ENCODE peak calls at places on chromosomes 3 and 15, in nine cellular contexts. One of them, this sample, is unnamed.

GRCh38 chr15:85757073-85757938 is 37.4 kb downstream of the KLHL25 start:
- DNase-seq in EL: no peak
- DNase-seq in HS-5: no peak
- DNase-seq in HS-27A: no peak
- DNase-seq in RPMI7951: no peak
- DNase-seq in nucleus accumbens: no peak
- DNase-seq in fibroblast of mammary gland: no peak
- DNase-seq in psoas muscle: no peak
- DNase-seq in stimulated activated CD8-positive, alpha-beta memory T cell treated with anti-CD3 and anti-CD28 coated beads, Interleukin-7, amount 100 ng/mL, for 24 hours: no peak
- DNase-seq in this sample: no peak

GRCh38 chr3:24237971-24238767 is 256.5 kb downstream of the THRB start:
- DNase-seq in EL: peak
- DNase-seq in fibroblast of mammary gland: peak
- DNase-seq in psoas muscle: no peak
- DNase-seq in stimulated activated CD8-positive, alpha-beta memory T cell treated with anti-CD3 and anti-CD28 coated beads, Interleukin-7, amount 100 ng/mL, for 24 hours: no peak
- DNase-seq in nucleus accumbens: peak
- DNase-seq in HS-27A: peak
- DNase-seq in HS-5: peak
- DNase-seq in RPMI7951: peak
- DNase-seq in this sample: peak

GRCh38 chr3:128439226-128439625 is 27.5 kb downstream of the DNAJB8 start:
- DNase-seq in fibroblast of mammary gland: no peak
- DNase-seq in psoas muscle: no peak
- DNase-seq in nucleus accumbens: no peak
- DNase-seq in EL: peak
- DNase-seq in HS-5: no peak
- DNase-seq in HS-27A: no peak
- DNase-seq in RPMI7951: no peak
- DNase-seq in stimulated activated CD8-positive, alpha-beta memory T cell treated with anti-CD3 and anti-CD28 coated beads, Interleukin-7, amount 100 ng/mL, for 24 hours: no peak
- DNase-seq in this sample: no peak

GRCh38 chr15:68701886-68702285 is 118.8 kb downstream of the ANP32A start:
- DNase-seq in EL: no peak
- DNase-seq in fibroblast of mammary gland: no peak
- DNase-seq in HS-27A: no peak
- DNase-seq in psoas muscle: no peak
- DNase-seq in nucleus accumbens: no peak
- DNase-seq in HS-5: no peak
- DNase-seq in RPMI7951: no peak
- DNase-seq in stimulated activated CD8-positive, alpha-beta memory T cell treated with anti-CD3 and anti-CD28 coated beads, Interleukin-7, amount 100 ng/mL, for 24 hours: no peak
- DNase-seq in this sample: no peak

GRCh38 chr3:9098716-9099675 is 135.7 kb upstream of the RAD18 start:
- DNase-seq in psoas muscle: no peak
- DNase-seq in stimulated activated CD8-positive, alpha-beta memory T cell treated with anti-CD3 and anti-CD28 coated beads, Interleukin-7, amount 100 ng/mL, for 24 hours: no peak
- DNase-seq in RPMI7951: no peak
- DNase-seq in HS-5: no peak
- DNase-seq in HS-27A: no peak
- DNase-seq in nucleus accumbens: peak
- DNase-seq in EL: no peak
- DNase-seq in fibroblast of mammary gland: no peak
- DNase-seq in this sample: no peak

GRCh38 chr3:72446406-72447058 is 401.7 kb downstream of the SHQ1 start:
- DNase-seq in HS-5: no peak
- DNase-seq in nucleus accumbens: peak
- DNase-seq in EL: peak
- DNase-seq in HS-27A: peak
- DNase-seq in RPMI7951: peak
- DNase-seq in stimulated activated CD8-positive, alpha-beta memory T cell treated with anti-CD3 and anti-CD28 coated beads, Interleukin-7, amount 100 ng/mL, for 24 hours: no peak
- DNase-seq in psoas muscle: no peak
- DNase-seq in fibroblast of mammary gland: peak
- DNase-seq in this sample: peak

GRCh38 chr3:194382892-194383223 is 13.3 kb upstream of the LRRC15 start:
- DNase-seq in fibroblast of mammary gland: no peak
- DNase-seq in psoas muscle: no peak
- DNase-seq in HS-5: no peak
- DNase-seq in stimulated activated CD8-positive, alpha-beta memory T cell treated with anti-CD3 and anti-CD28 coated beads, Interleukin-7, amount 100 ng/mL, for 24 hours: no peak
- DNase-seq in RPMI7951: no peak
- DNase-seq in HS-27A: no peak
- DNase-seq in nucleus accumbens: no peak
- DNase-seq in EL: no peak
- DNase-seq in this sample: no peak

GRCh38 chr3:73448041-73448440 is 176.7 kb downstream of the PDZRN3 start:
- DNase-seq in HS-27A: no peak
- DNase-seq in nucleus accumbens: no peak
- DNase-seq in EL: no peak
- DNase-seq in psoas muscle: no peak
- DNase-seq in HS-5: no peak
- DNase-seq in fibroblast of mammary gland: peak
- DNase-seq in stimulated activated CD8-positive, alpha-beta memory T cell treated with anti-CD3 and anti-CD28 coated beads, Interleukin-7, amount 100 ng/mL, for 24 hours: no peak
- DNase-seq in RPMI7951: no peak
- DNase-seq in this sample: no peak

GRCh38 chr3:197000211-197000610 is 29.4 kb downstream of the MELTF start:
- DNase-seq in RPMI7951: no peak
- DNase-seq in nucleus accumbens: no peak
- DNase-seq in EL: peak
- DNase-seq in fibroblast of mammary gland: peak
- DNase-seq in psoas muscle: no peak
- DNase-seq in HS-5: peak
- DNase-seq in HS-27A: no peak
- DNase-seq in stimulated activated CD8-positive, alpha-beta memory T cell treated with anti-CD3 and anti-CD28 coated beads, Interleukin-7, amount 100 ng/mL, for 24 hours: no peak
- DNase-seq in this sample: no peak

GRCh38 chr15:96123630-96124187 is 206.8 kb upstream of the NR2F2 start:
- DNase-seq in fibroblast of mammary gland: no peak
- DNase-seq in HS-5: no peak
- DNase-seq in EL: no peak
- DNase-seq in HS-27A: no peak
- DNase-seq in nucleus accumbens: no peak
- DNase-seq in stimulated activated CD8-positive, alpha-beta memory T cell treated with anti-CD3 and anti-CD28 coated beads, Interleukin-7, amount 100 ng/mL, for 24 hours: no peak
- DNase-seq in psoas muscle: no peak
- DNase-seq in RPMI7951: no peak
- DNase-seq in this sample: no peak

GRCh38 chr15:41025393-41025792 is 72.1 kb downstream of the CHAC1 start:
- DNase-seq in nucleus accumbens: no peak
- DNase-seq in HS-5: no peak
- DNase-seq in RPMI7951: no peak
- DNase-seq in stimulated activated CD8-positive, alpha-beta memory T cell treated with anti-CD3 and anti-CD28 coated beads, Interleukin-7, amount 100 ng/mL, for 24 hours: no peak
- DNase-seq in HS-27A: no peak
- DNase-seq in EL: no peak
- DNase-seq in psoas muscle: no peak
- DNase-seq in fibroblast of mammary gland: no peak
- DNase-seq in this sample: no peak

GRCh38 chr15:48447657-48448056 is 116.4 kb downstream of the DUT start:
- DNase-seq in EL: peak
- DNase-seq in HS-27A: peak
- DNase-seq in RPMI7951: peak
- DNase-seq in HS-5: peak
- DNase-seq in stimulated activated CD8-positive, alpha-beta memory T cell treated with anti-CD3 and anti-CD28 coated beads, Interleukin-7, amount 100 ng/mL, for 24 hours: no peak
- DNase-seq in fibroblast of mammary gland: peak
- DNase-seq in psoas muscle: no peak
- DNase-seq in nucleus accumbens: no peak
- DNase-seq in this sample: no peak

GRCh38 chr3:190281308-190282051 is 40.8 kb downstream of the CLDN1 start:
- DNase-seq in RPMI7951: peak
- DNase-seq in stimulated activated CD8-positive, alpha-beta memory T cell treated with anti-CD3 and anti-CD28 coated beads, Interleukin-7, amount 100 ng/mL, for 24 hours: no peak
- DNase-seq in EL: peak
- DNase-seq in HS-27A: no peak
- DNase-seq in nucleus accumbens: no peak
- DNase-seq in fibroblast of mammary gland: peak
- DNase-seq in HS-5: no peak
- DNase-seq in psoas muscle: no peak
- DNase-seq in this sample: no peak

GRCh38 chr3:194691481-194692281 is 6.0 kb downstream of the FAM43A start:
- DNase-seq in stimulated activated CD8-positive, alpha-beta memory T cell treated with anti-CD3 and anti-CD28 coated beads, Interleukin-7, amount 100 ng/mL, for 24 hours: no peak
- DNase-seq in fibroblast of mammary gland: peak
- DNase-seq in HS-5: no peak
- DNase-seq in EL: no peak
- DNase-seq in RPMI7951: no peak
- DNase-seq in HS-27A: no peak
- DNase-seq in nucleus accumbens: no peak
- DNase-seq in psoas muscle: no peak
- DNase-seq in this sample: no peak

GRCh38 chr15:52180196-52180835 is 10.9 kb downstream of the GNB5 start:
- DNase-seq in RPMI7951: no peak
- DNase-seq in fibroblast of mammary gland: no peak
- DNase-seq in psoas muscle: no peak
- DNase-seq in HS-5: no peak
- DNase-seq in stimulated activated CD8-positive, alpha-beta memory T cell treated with anti-CD3 and anti-CD28 coated beads, Interleukin-7, amount 100 ng/mL, for 24 hours: peak
- DNase-seq in EL: no peak
- DNase-seq in HS-27A: no peak
- DNase-seq in nucleus accumbens: no peak
- DNase-seq in this sample: peak

GRCh38 chr3:37075955-37076354 is 82.6 kb downstream of the MLH1 start:
- DNase-seq in HS-27A: no peak
- DNase-seq in HS-5: no peak
- DNase-seq in RPMI7951: no peak
- DNase-seq in nucleus accumbens: no peak
- DNase-seq in stimulated activated CD8-positive, alpha-beta memory T cell treated with anti-CD3 and anti-CD28 coated beads, Interleukin-7, amount 100 ng/mL, for 24 hours: no peak
- DNase-seq in fibroblast of mammary gland: peak
- DNase-seq in psoas muscle: no peak
- DNase-seq in EL: no peak
- DNase-seq in this sample: no peak

GRCh38 chr3:189838291-189838690 is 207.1 kb downstream of the TP63 start:
- DNase-seq in psoas muscle: no peak
- DNase-seq in nucleus accumbens: no peak
- DNase-seq in fibroblast of mammary gland: no peak
- DNase-seq in HS-27A: no peak
- DNase-seq in EL: no peak
- DNase-seq in RPMI7951: no peak
- DNase-seq in stimulated activated CD8-positive, alpha-beta memory T cell treated with anti-CD3 and anti-CD28 coated beads, Interleukin-7, amount 100 ng/mL, for 24 hours: no peak
- DNase-seq in HS-5: no peak
- DNase-seq in this sample: no peak

GRCh38 chr3:173513123-173513522 is 115.6 kb downstream of the NLGN1 start:
- DNase-seq in RPMI7951: no peak
- DNase-seq in HS-27A: no peak
- DNase-seq in HS-5: no peak
- DNase-seq in fibroblast of mammary gland: no peak
- DNase-seq in psoas muscle: no peak
- DNase-seq in nucleus accumbens: no peak
- DNase-seq in EL: no peak
- DNase-seq in stimulated activated CD8-positive, alpha-beta memory T cell treated with anti-CD3 and anti-CD28 coated beads, Interleukin-7, amount 100 ng/mL, for 24 hours: no peak
- DNase-seq in this sample: no peak

GRCh38 chr3:15040844-15041243 is 24.3 kb downstream of the MRPS25 start:
- DNase-seq in nucleus accumbens: no peak
- DNase-seq in HS-27A: no peak
- DNase-seq in psoas muscle: no peak
- DNase-seq in fibroblast of mammary gland: peak
- DNase-seq in EL: no peak
- DNase-seq in RPMI7951: no peak
- DNase-seq in HS-5: no peak
- DNase-seq in stimulated activated CD8-positive, alpha-beta memory T cell treated with anti-CD3 and anti-CD28 coated beads, Interleukin-7, amount 100 ng/mL, for 24 hours: no peak
- DNase-seq in this sample: no peak

GRCh38 chr15:31273258-31273941 is 53.2 kb upstream of the KLF13 start:
- DNase-seq in EL: no peak
- DNase-seq in HS-5: no peak
- DNase-seq in RPMI7951: no peak
- DNase-seq in HS-27A: no peak
- DNase-seq in psoas muscle: no peak
- DNase-seq in nucleus accumbens: no peak
- DNase-seq in fibroblast of mammary gland: no peak
- DNase-seq in stimulated activated CD8-positive, alpha-beta memory T cell treated with anti-CD3 and anti-CD28 coated beads, Interleukin-7, amount 100 ng/mL, for 24 hours: no peak
- DNase-seq in this sample: no peak

GRCh38 chr3:127037971-127038446 is 55.1 kb downstream of the PLXNA1 start:
- DNase-seq in HS-27A: no peak
- DNase-seq in nucleus accumbens: no peak
- DNase-seq in stimulated activated CD8-positive, alpha-beta memory T cell treated with anti-CD3 and anti-CD28 coated beads, Interleukin-7, amount 100 ng/mL, for 24 hours: no peak
- DNase-seq in EL: no peak
- DNase-seq in HS-5: no peak
- DNase-seq in fibroblast of mammary gland: peak
- DNase-seq in RPMI7951: no peak
- DNase-seq in psoas muscle: peak
- DNase-seq in this sample: no peak

GRCh38 chr15:95932676-95933075 is 397.8 kb upstream of the NR2F2 start:
- DNase-seq in nucleus accumbens: no peak
- DNase-seq in fibroblast of mammary gland: peak
- DNase-seq in RPMI7951: peak
- DNase-seq in HS-5: peak
- DNase-seq in HS-27A: peak
- DNase-seq in EL: peak
- DNase-seq in stimulated activated CD8-positive, alpha-beta memory T cell treated with anti-CD3 and anti-CD28 coated beads, Interleukin-7, amount 100 ng/mL, for 24 hours: no peak
- DNase-seq in psoas muscle: no peak
- DNase-seq in this sample: peak

GRCh38 chr3:150232992-150233451 is 175.1 kb upstream of the TSC22D2 start:
- DNase-seq in HS-27A: no peak
- DNase-seq in nucleus accumbens: no peak
- DNase-seq in RPMI7951: peak
- DNase-seq in HS-5: no peak
- DNase-seq in stimulated activated CD8-positive, alpha-beta memory T cell treated with anti-CD3 and anti-CD28 coated beads, Interleukin-7, amount 100 ng/mL, for 24 hours: no peak
- DNase-seq in psoas muscle: no peak
- DNase-seq in fibroblast of mammary gland: peak
- DNase-seq in EL: no peak
- DNase-seq in this sample: peak

GRCh38 chr3:21913791-21914190 is 162.8 kb upstream of the ZNF385D start:
- DNase-seq in HS-27A: no peak
- DNase-seq in nucleus accumbens: no peak
- DNase-seq in RPMI7951: no peak
- DNase-seq in stimulated activated CD8-positive, alpha-beta memory T cell treated with anti-CD3 and anti-CD28 coated beads, Interleukin-7, amount 100 ng/mL, for 24 hours: no peak
- DNase-seq in psoas muscle: no peak
- DNase-seq in HS-5: peak
- DNase-seq in fibroblast of mammary gland: peak
- DNase-seq in EL: peak
- DNase-seq in this sample: no peak

GRCh38 chr15:72238586-72238985 is 7.6 kb upstream of the PKM start:
- DNase-seq in nucleus accumbens: no peak
- DNase-seq in fibroblast of mammary gland: no peak
- DNase-seq in RPMI7951: no peak
- DNase-seq in HS-27A: no peak
- DNase-seq in psoas muscle: no peak
- DNase-seq in EL: no peak
- DNase-seq in stimulated activated CD8-positive, alpha-beta memory T cell treated with anti-CD3 and anti-CD28 coated beads, Interleukin-7, amount 100 ng/mL, for 24 hours: no peak
- DNase-seq in HS-5: no peak
- DNase-seq in this sample: no peak

GRCh38 chr15:48536681-48537091 is 108.8 kb downstream of the FBN1 start:
- DNase-seq in psoas muscle: no peak
- DNase-seq in EL: peak
- DNase-seq in HS-5: no peak
- DNase-seq in RPMI7951: no peak
- DNase-seq in HS-27A: no peak
- DNase-seq in fibroblast of mammary gland: peak
- DNase-seq in stimulated activated CD8-positive, alpha-beta memory T cell treated with anti-CD3 and anti-CD28 coated beads, Interleukin-7, amount 100 ng/mL, for 24 hours: no peak
- DNase-seq in nucleus accumbens: no peak
- DNase-seq in this sample: no peak

GRCh38 chr15:71194286-71194685 is 79.0 kb downstream of the THSD4 start:
- DNase-seq in HS-5: no peak
- DNase-seq in stimulated activated CD8-positive, alpha-beta memory T cell treated with anti-CD3 and anti-CD28 coated beads, Interleukin-7, amount 100 ng/mL, for 24 hours: no peak
- DNase-seq in nucleus accumbens: no peak
- DNase-seq in HS-27A: no peak
- DNase-seq in RPMI7951: no peak
- DNase-seq in fibroblast of mammary gland: no peak
- DNase-seq in psoas muscle: no peak
- DNase-seq in EL: no peak
- DNase-seq in this sample: peak

GRCh38 chr15:49865925-49866757 is 245.3 kb downstream of the DTWD1 start:
- DNase-seq in nucleus accumbens: no peak
- DNase-seq in RPMI7951: peak
- DNase-seq in psoas muscle: no peak
- DNase-seq in EL: peak
- DNase-seq in stimulated activated CD8-positive, alpha-beta memory T cell treated with anti-CD3 and anti-CD28 coated beads, Interleukin-7, amount 100 ng/mL, for 24 hours: no peak
- DNase-seq in fibroblast of mammary gland: peak
- DNase-seq in HS-5: no peak
- DNase-seq in HS-27A: no peak
- DNase-seq in this sample: no peak

GRCh38 chr15:89542369-89542768 is 32.9 kb upstream of the TICRR start:
- DNase-seq in HS-5: no peak
- DNase-seq in HS-27A: no peak
- DNase-seq in fibroblast of mammary gland: peak
- DNase-seq in stimulated activated CD8-positive, alpha-beta memory T cell treated with anti-CD3 and anti-CD28 coated beads, Interleukin-7, amount 100 ng/mL, for 24 hours: no peak
- DNase-seq in EL: no peak
- DNase-seq in RPMI7951: no peak
- DNase-seq in nucleus accumbens: no peak
- DNase-seq in psoas muscle: no peak
- DNase-seq in this sample: no peak

GRCh38 chr15:70252056-70252935 is 154.6 kb upstream of the TLE3 start:
- DNase-seq in nucleus accumbens: no peak
- DNase-seq in HS-5: no peak
- DNase-seq in HS-27A: no peak
- DNase-seq in RPMI7951: no peak
- DNase-seq in stimulated activated CD8-positive, alpha-beta memory T cell treated with anti-CD3 and anti-CD28 coated beads, Interleukin-7, amount 100 ng/mL, for 24 hours: no peak
- DNase-seq in EL: no peak
- DNase-seq in fibroblast of mammary gland: no peak
- DNase-seq in psoas muscle: no peak
- DNase-seq in this sample: no peak

GRCh38 chr3:181719298-181719859 is 7.7 kb downstream of the SOX2 start:
- DNase-seq in stimulated activated CD8-positive, alpha-beta memory T cell treated with anti-CD3 and anti-CD28 coated beads, Interleukin-7, amount 100 ng/mL, for 24 hours: no peak
- DNase-seq in psoas muscle: no peak
- DNase-seq in fibroblast of mammary gland: no peak
- DNase-seq in RPMI7951: no peak
- DNase-seq in HS-27A: no peak
- DNase-seq in EL: no peak
- DNase-seq in nucleus accumbens: no peak
- DNase-seq in HS-5: no peak
- DNase-seq in this sample: no peak